ENCODE peak calls at places on chromosomes 1 and 21, in eight cellular contexts. R is NCI-H1417, I is Ammon's horn, Q is left cardiac atrium, B is hepatocyte, P is CD14-positive monocyte, C is AG04450, J is T-helper 2 cell. D is an unnamed sample.

GRCh38 chr1:166902279-166902678 is 26.2 kb upstream of the TADA1 start:
- DNase-seq in J (no peak), P (peak; percentile 54), I (no peak), C (no peak), R (no peak), Q (no peak), B (no peak), D (no peak)

GRCh38 chr1:171142081-171142450 is 43.0 kb upstream of the FMO2 start:
- DNase-seq in C (peak; percentile 36), J (no peak), Q (peak; percentile 52), P (no peak), R (no peak), I (peak; percentile 40), B (no peak), D (peak; percentile 72)

GRCh38 chr1:71047635-71048607 is at the start of gene PTGER3:
- DNase-seq in P (no peak), C (no peak), R (peak; percentile 73), J (no peak), I (no peak), B (peak; percentile 83), Q (peak; percentile 78), D (no peak)

GRCh38 chr1:67969446-67969845 is 81.0 kb downstream of the DIRAS3 start:
- DNase-seq in P (no peak), B (no peak), J (no peak), I (no peak), R (no peak), C (no peak), Q (no peak), D (no peak)

GRCh38 chr1:241738710-241739109 is 86.6 kb downstream of the WDR64 start:
- DNase-seq in B (no peak), I (no peak), R (no peak), C (no peak), Q (no peak), J (no peak), P (no peak), D (no peak)

GRCh38 chr1:68085752-68086151 is 35.3 kb upstream of the DIRAS3 start:
- DNase-seq in J (no peak), I (no peak), C (no peak), B (no peak), R (no peak), Q (no peak), P (no peak), D (no peak)

GRCh38 chr21:32312321-32312720 is 13.7 kb downstream of the MRAP start:
- DNase-seq in C (no peak), I (no peak), P (no peak), Q (no peak), J (no peak), R (no peak), B (no peak), D (no peak)

GRCh38 chr1:182227864-182228547 is 163.6 kb downstream of the GLUL start:
- DNase-seq in C (no peak), Q (no peak), R (no peak), J (no peak), B (no peak), P (no peak), I (no peak), D (no peak)

GRCh38 chr1:154386643-154387352 is 18.3 kb upstream of the IL6R start:
- DNase-seq in I (no peak), J (peak; percentile 78), Q (no peak), B (peak; percentile 59), R (no peak), P (no peak), C (no peak), D (no peak)

GRCh38 chr1:194366705-194367104 is 1180.3 kb upstream of the B3GALT2 start:
- DNase-seq in C (no peak), B (no peak), I (no peak), J (no peak), Q (no peak), P (no peak), R (no peak), D (no peak)

GRCh38 chr1:246306415-246307037 is 200.6 kb downstream of the SMYD3 start:
- DNase-seq in B (no peak), I (no peak), P (no peak), R (no peak), Q (no peak), C (no peak), J (no peak), D (no peak)

GRCh38 chr1:22414244-22414751 is 37.4 kb upstream of the ZBTB40 start:
- DNase-seq in P (no peak), B (peak; percentile 79), C (no peak), R (peak; percentile 73), Q (no peak), I (no peak), J (no peak), D (no peak)

GRCh38 chr21:31780944-31781343 is 49.0 kb upstream of the SCAF4 start:
- DNase-seq in R (peak; percentile 50), I (no peak), Q (no peak), P (no peak), J (no peak), C (no peak), B (peak; percentile 54), D (no peak)

GRCh38 chr1:21244154-21244553 is 46.1 kb downstream of the ECE1 start:
- DNase-seq in J (no peak), C (no peak), R (no peak), P (no peak), B (no peak), I (no peak), Q (no peak), D (no peak)

GRCh38 chr1:44417351-44418021 is 12.4 kb downstream of the RNF220 start:
- DNase-seq in J (no peak), B (peak; percentile 54), R (peak; percentile 59), C (no peak), P (peak; percentile 69), I (peak; percentile 89), Q (peak; percentile 38), D (no peak)

GRCh38 chr1:150429805-150430204 is 57.4 kb upstream of the TARS2 start:
- DNase-seq in J (no peak), R (peak; percentile 0), I (no peak), Q (no peak), P (no peak), C (no peak), B (peak; percentile 7), D (no peak)

GRCh38 chr1:4175566-4176405 is 275.7 kb upstream of the C1orf174 start:
- DNase-seq in R (no peak), P (no peak), C (no peak), B (no peak), I (no peak), Q (no peak), J (no peak), D (no peak)

GRCh38 chr1:239308701-239309333 is 77.6 kb upstream of the CHRM3 start:
- DNase-seq in P (no peak), Q (no peak), C (no peak), R (no peak), B (peak; percentile 58), I (peak; percentile 5), J (no peak), D (no peak)

GRCh38 chr1:156123356-156124196 is 9.1 kb downstream of the LMNA start:
- DNase-seq in I (peak; percentile 96), Q (peak; percentile 96), C (peak; percentile 95), J (peak; percentile 52), R (peak; percentile 95), B (peak; percentile 96), P (peak; percentile 95), D (peak; percentile 91)